ENCODE peak calls at places on chromosomes 5 and 9, in eight cellular contexts. W, Q, F, D, J, G, M and X are unnamed samples.

GRCh38 chr9:35385042-35385441 is 104.9 kb upstream of the RUSC2 start:
- DNase-seq in W (no peak), Q (no peak), F (no peak), D (peak), J (no peak), G (no peak), M (no peak), X (no peak)

GRCh38 chr9:12816656-12817101 is 41.9 kb downstream of the LURAP1L start:
- DNase-seq in W (no peak), Q (no peak), F (no peak), D (no peak), J (no peak), G (no peak), M (no peak), X (peak)

GRCh38 chr5:143771229-143772001 is 40.5 kb upstream of the HMHB1 start:
- DNase-seq in W (no peak), Q (no peak), F (no peak), D (peak), J (no peak), G (no peak), M (no peak), X (no peak)

GRCh38 chr5:160188151-160188967 is 40.9 kb upstream of the FABP6 start:
- DNase-seq in W (peak), Q (no peak), F (no peak), D (peak), J (no peak), G (no peak), M (peak), X (no peak)

GRCh38 chr5:150178262-150178661 is 11.6 kb upstream of the SLC6A7 start:
- DNase-seq in W (no peak), Q (no peak), F (no peak), D (no peak), J (no peak), G (no peak), M (no peak), X (no peak)

GRCh38 chr9:757246-757881 is 84.1 kb upstream of the DMRT1 start:
- DNase-seq in W (no peak), Q (peak), F (no peak), D (peak), J (peak), G (peak), M (no peak), X (peak)

GRCh38 chr5:102713682-102714231 is 41.3 kb upstream of the PAM start:
- DNase-seq in W (no peak), Q (no peak), F (peak), D (no peak), J (no peak), G (no peak), M (no peak), X (no peak)

GRCh38 chr9:79976501-79977444 is 405.0 kb downstream of the TLE4 start:
- DNase-seq in W (no peak), Q (no peak), F (no peak), D (no peak), J (no peak), G (no peak), M (no peak), X (no peak)

GRCh38 chr9:14838701-14839100 is 71.5 kb downstream of the FREM1 start:
- DNase-seq in W (no peak), Q (no peak), F (no peak), D (no peak), J (no peak), G (no peak), M (no peak), X (no peak)

GRCh38 chr5:10639846-10640368 is 76.0 kb downstream of the ANKRD33B start:
- DNase-seq in W (no peak), Q (no peak), F (no peak), D (no peak), J (no peak), G (no peak), M (no peak), X (no peak)

GRCh38 chr5:170508660-170509322 is 5.0 kb downstream of the KCNIP1 start:
- DNase-seq in W (peak), Q (no peak), F (no peak), D (no peak), J (no peak), G (no peak), M (peak), X (no peak)

GRCh38 chr5:78178356-78178755 is 116.1 kb downstream of the AP3B1 start:
- DNase-seq in W (no peak), Q (no peak), F (no peak), D (no peak), J (no peak), G (no peak), M (no peak), X (peak)

GRCh38 chr5:98763001-98763630 is 10.3 kb upstream of the RGMB start:
- DNase-seq in W (no peak), Q (no peak), F (no peak), D (peak), J (no peak), G (no peak), M (no peak), X (no peak)

GRCh38 chr5:11385901-11386293 is 518.3 kb downstream of the CTNND2 start:
- DNase-seq in W (no peak), Q (no peak), F (no peak), D (no peak), J (peak), G (no peak), M (no peak), X (no peak)

GRCh38 chr5:124790261-124790894 is 43.9 kb upstream of the ZNF608 start:
- DNase-seq in W (peak), Q (no peak), F (no peak), D (peak), J (no peak), G (no peak), M (no peak), X (no peak)

GRCh38 chr9:95008151-95008771 is 281.8 kb downstream of the AOPEP start:
- DNase-seq in W (no peak), Q (no peak), F (no peak), D (no peak), J (no peak), G (no peak), M (no peak), X (peak)

GRCh38 chr9:116980582-116980981 is 293.5 kb downstream of the TRIM32 start:
- DNase-seq in W (no peak), Q (no peak), F (no peak), D (no peak), J (no peak), G (no peak), M (no peak), X (no peak)

GRCh38 chr5:155434267-155434666 is 420.7 kb downstream of the KIF4B start:
- DNase-seq in W (no peak), Q (no peak), F (no peak), D (no peak), J (no peak), G (no peak), M (no peak), X (no peak)

GRCh38 chr9:12740845-12741244 is 34.0 kb upstream of the LURAP1L start:
- DNase-seq in W (no peak), Q (no peak), F (no peak), D (peak), J (no peak), G (no peak), M (no peak), X (no peak)

GRCh38 chr9:92749071-92749933 is 15.3 kb downstream of the BICD2 start:
- DNase-seq in W (no peak), Q (peak), F (no peak), D (no peak), J (no peak), G (no peak), M (no peak), X (no peak)

GRCh38 chr9:91758491-91758981 is 191.5 kb downstream of the ROR2 start:
- DNase-seq in W (peak), Q (peak), F (peak), D (peak), J (peak), G (peak), M (peak), X (peak)

GRCh38 chr9:136054798-136055714 is 40.0 kb downstream of the NACC2 start:
- DNase-seq in W (no peak), Q (no peak), F (no peak), D (no peak), J (no peak), G (no peak), M (no peak), X (no peak)

GRCh38 chr9:136056546-136057235 is 38.4 kb downstream of the NACC2 start:
- DNase-seq in W (no peak), Q (peak), F (no peak), D (no peak), J (no peak), G (no peak), M (no peak), X (no peak)

GRCh38 chr9:136057236-136058151 is 37.6 kb downstream of the NACC2 start:
- DNase-seq in W (no peak), Q (peak), F (no peak), D (no peak), J (no peak), G (no peak), M (no peak), X (no peak)

GRCh38 chr9:136054146-136054545 is 40.9 kb downstream of the NACC2 start:
- DNase-seq in W (no peak), Q (peak), F (no peak), D (no peak), J (no peak), G (no peak), M (no peak), X (no peak)

GRCh38 chr9:136055715-136056545 is 39.2 kb downstream of the NACC2 start:
- DNase-seq in W (no peak), Q (peak), F (no peak), D (no peak), J (no peak), G (no peak), M (no peak), X (no peak)
- TF ChIP-seq RAD21 in W (no peak), Q (no peak), F (no peak), D (no peak), J (no peak), G (no peak), M (no peak), X (no peak)

DNA sequence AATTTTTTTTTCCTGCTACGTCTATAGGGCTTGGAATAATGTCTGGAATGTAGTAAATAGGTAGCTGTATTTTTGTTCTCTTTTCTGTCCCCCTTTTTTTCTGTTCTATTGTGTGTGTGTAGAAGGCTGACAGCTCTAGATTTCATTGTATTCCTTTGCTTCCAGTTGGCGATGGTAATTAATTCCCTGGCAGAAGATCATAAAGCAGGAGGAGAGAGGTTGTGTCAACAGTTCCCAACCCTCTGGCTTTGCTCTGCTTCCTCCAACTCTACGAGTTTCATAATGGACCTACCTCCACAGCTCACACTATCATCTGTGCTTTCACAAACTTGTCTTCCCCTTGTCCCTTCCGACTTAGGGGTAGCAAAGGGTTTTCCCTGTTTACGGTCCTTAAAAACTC is 117.9 kb upstream of the CDH18 start:
- DNase-seq in W (no peak), Q (no peak), F (no peak), D (no peak), J (no peak), G (no peak), M (no peak), X (no peak)
- TF ChIP-seq RAD21 in W (no peak), Q (no peak), F (no peak), D (no peak), J (no peak), G (no peak), M (no peak), X (no peak)

GRCh38 chr5:16792278-16793275 is 143.5 kb downstream of the MYO10 start:
- DNase-seq in W (no peak), Q (peak), F (no peak), D (no peak), J (no peak), G (no peak), M (no peak), X (no peak)
- TF ChIP-seq RAD21 in W (no peak), Q (no peak), F (no peak), D (no peak), J (no peak), G (no peak), M (no peak), X (no peak)

GRCh38 chr5:104494043-104494442 is 931.5 kb upstream of the NUDT12 start:
- DNase-seq in W (no peak), Q (no peak), F (no peak), D (no peak), J (no peak), G (no peak), M (no peak), X (no peak)
- TF ChIP-seq RAD21 in W (no peak), Q (no peak), F (no peak), D (no peak), J (no peak), G (no peak), M (no peak), X (no peak)